ENCODE peak calls at places on chromosomes 2 and 18, in five cellular contexts. Z, N, A, E and Y are unnamed samples.

GRCh38 chr2:1995987-1996386 is 251.7 kb upstream of the PXDN start:
- DNase-seq in Z (peak), N (no peak), A (no peak), E (no peak), Y (peak)

GRCh38 chr18:395481-396250 is 104.8 kb downstream of the COLEC12 start:
- DNase-seq in Z (no peak), N (no peak), A (no peak), E (peak), Y (peak)

GRCh38 chr2:185306119-185306518 is 432.5 kb upstream of the FSIP2 start:
- DNase-seq in Z (no peak), N (no peak), A (no peak), E (no peak), Y (no peak)

GRCh38 chr2:8389373-8390108 is 292.3 kb upstream of the ID2 start:
- DNase-seq in Z (no peak), N (no peak), A (no peak), E (no peak), Y (peak)

GRCh38 chr2:120586507-120587283 is 149.0 kb upstream of the GLI2 start:
- DNase-seq in Z (peak), N (no peak), A (no peak), E (no peak), Y (no peak)

GRCh38 chr2:127096280-127096679 is 10.7 kb downstream of the BIN1 start:
- DNase-seq in Z (no peak), N (no peak), A (no peak), E (no peak), Y (no peak)

GRCh38 chr18:58310517-58310916 is 266.5 kb downstream of the NEDD4L start:
- DNase-seq in Z (no peak), N (peak), A (no peak), E (no peak), Y (peak)

GRCh38 chr2:217936952-217937351 is 65.8 kb downstream of the TNS1 start:
- DNase-seq in Z (no peak), N (no peak), A (no peak), E (no peak), Y (no peak)

GRCh38 chr2:241770936-241771285 is 5.7 kb upstream of the GAL3ST2 start:
- DNase-seq in Z (no peak), N (no peak), A (no peak), E (no peak), Y (no peak)

DNA sequence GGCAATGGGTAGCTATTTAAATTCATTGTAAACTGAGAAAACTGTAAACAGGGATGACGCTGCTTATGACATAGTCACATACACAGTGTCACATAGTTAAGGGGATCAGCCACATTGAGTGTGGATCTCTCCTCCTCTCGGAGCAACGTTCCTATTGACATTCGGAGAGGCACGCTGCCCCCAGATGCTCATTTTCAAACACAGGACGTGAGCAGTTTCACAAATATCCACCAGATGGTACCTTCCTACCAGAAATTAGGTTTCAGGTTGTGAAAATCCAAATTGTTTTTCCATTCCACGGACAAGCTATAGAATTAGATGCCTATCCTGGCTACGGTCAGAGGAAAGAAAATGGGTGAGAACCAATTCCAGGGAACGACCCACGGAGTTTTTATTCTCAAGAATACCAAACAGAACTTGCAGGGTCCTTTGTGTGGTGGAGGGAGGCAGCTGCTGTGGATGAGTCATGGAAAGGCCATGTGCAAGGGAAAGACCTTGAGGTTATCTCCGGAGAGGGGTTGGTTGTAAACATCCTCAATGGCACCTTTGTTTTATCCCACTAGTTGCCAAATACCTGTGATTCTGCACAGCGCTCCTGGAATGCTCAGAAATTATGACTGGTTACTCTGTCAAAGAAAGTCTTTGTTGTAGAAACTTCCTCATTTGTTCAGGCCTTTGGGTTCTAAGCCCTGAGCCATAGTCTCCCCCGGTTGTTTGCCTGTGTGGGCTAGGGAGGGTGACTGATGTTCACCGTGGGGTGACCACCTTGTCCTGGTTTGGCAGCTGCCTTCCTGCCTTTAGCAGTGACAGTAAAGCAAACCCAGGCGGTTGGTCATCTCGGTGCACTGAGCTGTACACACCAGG is 88.0 kb downstream of the ACTR3 start:
- DNase-seq in Z (no peak), N (no peak), A (no peak), E (no peak), Y (peak)
- H3K4me3 ChIP-seq in Z (no peak), N (no peak), A (no peak), E (no peak), Y (no peak)

GRCh38 chr18:41745166-41746049 is 209.6 kb upstream of the PIK3C3 start:
- DNase-seq in Z (peak), N (no peak), A (peak), E (no peak), Y (peak)
- TF ChIP-seq CTCF in Z (peak), N (peak), A (peak), E (no peak), Y (peak)

GRCh38 chr2:196249860-196250259 is 78.5 kb upstream of the STK17B start:
- DNase-seq in Z (no peak), N (no peak), A (no peak), E (no peak), Y (no peak)
- H3K4me3 ChIP-seq in Z (no peak), N (no peak), A (no peak), E (no peak), Y (no peak)

GRCh38 chr2:39657538-39657937 is 8.2 kb upstream of the TMEM178A start:
- DNase-seq in Z (no peak), N (no peak), A (no peak), E (no peak), Y (no peak)
- TF ChIP-seq CTCF in Z (no peak), N (no peak), A (no peak), E (no peak), Y (no peak)

GRCh38 chr2:153477641-153478288 is 797 bp downstream of the RPRM start:
- DNase-seq in Z (peak), N (no peak), A (no peak), E (no peak), Y (no peak)
- H3K4me3 ChIP-seq in Z (peak), N (peak), A (peak), E (peak), Y (peak)

GRCh38 chr18:2471523-2471922 is 99.8 kb downstream of the METTL4 start:
- DNase-seq in Z (peak), N (no peak), A (peak), E (no peak), Y (no peak)
- TF ChIP-seq CTCF in Z (peak), N (no peak), A (no peak), E (no peak), Y (peak)

GRCh38 chr2:223050900-223051299 is 1.1 kb upstream of the KCNE4 start:
- DNase-seq in Z (no peak), N (no peak), A (no peak), E (no peak), Y (peak)

GRCh38 chr2:223052710-223053261 is 796 bp downstream of the KCNE4 start:
- DNase-seq in Z (no peak), N (no peak), A (no peak), E (no peak), Y (no peak)

GRCh38 chr2:223053431-223054192 is 1.6 kb downstream of the KCNE4 start:
- DNase-seq in Z (no peak), N (no peak), A (no peak), E (no peak), Y (peak)

GRCh38 chr2:223050188-223050587 is 1.8 kb upstream of the KCNE4 start:
- DNase-seq in Z (no peak), N (no peak), A (no peak), E (no peak), Y (no peak)

GRCh38 chr2:223051580-223052375 is at the start of gene KCNE4:
- DNase-seq in Z (peak), N (no peak), A (no peak), E (no peak), Y (peak)
- H3K4me3 ChIP-seq in Z (no peak), N (peak), A (peak), E (peak), Y (peak)

DNA sequence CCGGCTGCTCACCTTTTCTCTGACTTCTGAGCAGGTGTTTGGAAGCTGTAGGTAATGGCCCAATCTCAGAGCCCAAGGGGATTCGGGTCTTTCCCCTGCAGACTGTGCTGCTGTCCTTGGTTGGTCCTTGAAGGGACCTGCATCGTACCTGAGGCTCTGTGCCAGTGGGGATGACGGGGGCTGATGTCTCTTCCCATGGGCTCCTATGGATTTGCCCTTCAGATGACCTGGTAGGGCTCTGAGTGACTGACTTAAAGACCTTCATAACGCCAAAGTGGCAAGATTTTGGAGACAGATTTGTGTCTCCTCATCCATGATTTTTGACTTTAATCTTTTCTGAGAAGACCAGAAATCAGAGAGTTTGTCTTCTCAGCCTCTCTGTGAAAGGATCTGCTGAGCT is 166.1 kb downstream of the FAM210A start:
- DNase-seq in Z (no peak), N (no peak), A (no peak), E (no peak), Y (no peak)
- TF ChIP-seq CTCF in Z (no peak), N (no peak), A (no peak), E (no peak), Y (no peak)

GRCh38 chr2:3745901-3746300 is 42.5 kb downstream of the DCDC2C start:
- DNase-seq in Z (no peak), N (no peak), A (no peak), E (no peak), Y (no peak)
- H3K4me3 ChIP-seq in Z (no peak), N (no peak), A (no peak), E (no peak), Y (no peak)